ENCODE peak calls at places on chromosomes 5 and 9, in nine cellular contexts. M is NCI-H146; Z is activated naive CD4-positive, alpha-beta T cell; A is Peyer's patch; E is NCI-H1436 treated with DMSO at 0.1 percent for 48 hours; T is A549; C is suprapubic skin; B is neural crest cell; N is Right ventricle myocardium superior. K is an unnamed sample.

GRCh38 chr9:40927260-40927631 is 201.2 kb downstream of the FOXD4L6 start:
- DNase-seq in M (no peak), Z (no peak), A (no peak), E (no peak), T (no peak), C (no peak), B (no peak), N (no peak), K (no peak)

GRCh38 chr5:174259691-174260420 is 214.3 kb downstream of the NSG2 start:
- DNase-seq in M (no peak), Z (no peak), A (no peak), E (no peak), T (no peak), C (no peak), B (no peak), N (no peak), K (no peak)

GRCh38 chr9:115850548-115851304 is 302.9 kb upstream of the PAPPA start:
- DNase-seq in M (no peak), Z (no peak), A (no peak), E (no peak), T (no peak), C (no peak), B (no peak), N (no peak), K (no peak)

GRCh38 chr5:133240425-133241091 is 188.7 kb downstream of the HSPA4 start:
- DNase-seq in M (peak; percentile 87), Z (no peak), A (no peak), E (no peak), T (peak; percentile 95), C (no peak), B (no peak), N (no peak), K (no peak)

GRCh38 chr5:132256086-132256782 is 1.3 kb upstream of the PDLIM4 start:
- DNase-seq in M (no peak), Z (no peak), A (no peak), E (no peak), T (no peak), C (peak; percentile 37), B (no peak), N (no peak), K (peak; percentile 68)

GRCh38 chr5:135033866-135034185 is 202 bp downstream of the PITX1 start:
- DNase-seq in M (peak; percentile 56), Z (no peak), A (no peak), E (no peak), T (no peak), C (no peak), B (no peak), N (no peak), K (no peak)

GRCh38 chr9:99820330-99821186 is 1.1 kb upstream of the NR4A3 start:
- DNase-seq in M (peak; percentile 52), Z (no peak), A (peak; percentile 78), E (no peak), T (peak; percentile 43), C (peak; percentile 89), B (no peak), N (peak; percentile 62), K (no peak)

GRCh38 chr5:176497852-176498251 is 39.4 kb downstream of the RNF44 start:
- DNase-seq in M (no peak), Z (no peak), A (no peak), E (no peak), T (no peak), C (no peak), B (no peak), N (no peak), K (no peak)

GRCh38 chr5:75720882-75721281 is 3.6 kb upstream of the POC5 start:
- DNase-seq in M (no peak), Z (no peak), A (no peak), E (no peak), T (no peak), C (no peak), B (no peak), N (no peak), K (no peak)

GRCh38 chr9:76615149-76615548 is 149.1 kb upstream of the PCA3 start:
- DNase-seq in M (no peak), Z (no peak), A (no peak), E (no peak), T (no peak), C (no peak), B (no peak), N (no peak), K (no peak)

GRCh38 chr5:57488308-57488955 is 5.8 kb upstream of the ACTBL2 start:
- DNase-seq in M (no peak), Z (no peak), A (no peak), E (no peak), T (no peak), C (no peak), B (no peak), N (no peak), K (no peak)

GRCh38 chr9:73116030-73116429 is 35.6 kb upstream of the ANXA1 start:
- DNase-seq in M (no peak), Z (no peak), A (no peak), E (no peak), T (no peak), C (no peak), B (no peak), N (no peak), K (no peak)

GRCh38 chr9:99907208-99907532 is 716 bp downstream of the STX17 start:
- DNase-seq in M (no peak), Z (no peak), A (no peak), E (no peak), T (no peak), C (no peak), B (no peak), N (no peak), K (no peak)